ENCODE peak calls at places on chromosomes 1 and 21, in six cellular contexts. N, E, Q, M, R and W are unnamed samples.

GRCh38 chr1:155320661-155321576 is at the start of gene RUSC1:
- DNase-seq in N (peak), M (peak), E (peak), Q (no peak), R (peak), W (no peak)

GRCh38 chr1:220747426-220748090 is 564 bp upstream of the MTARC2 start:
- DNase-seq in M (no peak), R (no peak), E (no peak), Q (no peak), N (no peak), W (no peak)

GRCh38 chr1:61318319-61319125 is 236.2 kb downstream of the NFIA start:
- DNase-seq in M (peak), Q (peak), R (peak), N (peak), E (peak), W (peak)

GRCh38 chr1:78840447-78841251 is 165.9 kb downstream of the ADGRL4 start:
- DNase-seq in N (peak), Q (peak), R (peak), E (no peak), M (no peak), W (no peak)

GRCh38 chr1:152745289-152745704 is 12.5 kb upstream of the KPRP start:
- DNase-seq in Q (no peak), M (no peak), E (no peak), R (no peak), N (peak), W (no peak)

GRCh38 chr1:196997428-196997827 is 20.1 kb downstream of the CFHR5 start:
- DNase-seq in Q (no peak), M (no peak), R (peak), N (peak), E (no peak), W (no peak)

GRCh38 chr1:28811766-28812668 is at the start of gene OPRD1:
- DNase-seq in N (no peak), Q (no peak), M (no peak), E (peak), R (no peak), W (no peak)

GRCh38 chr1:192066202-192066601 is 92.1 kb upstream of the RGS18 start:
- DNase-seq in Q (no peak), M (no peak), N (no peak), R (no peak), E (no peak), W (no peak)

GRCh38 chr21:31222142-31222541 is 121.9 kb downstream of the TIAM1 start:
- DNase-seq in N (peak), R (peak), E (no peak), Q (peak), M (no peak), W (no peak)

GRCh38 chr1:111556318-111557037 is 53.0 kb upstream of the ADORA3 start:
- DNase-seq in N (no peak), R (no peak), Q (no peak), M (no peak), E (no peak), W (no peak)

GRCh38 chr1:39409055-39409816 is 82.2 kb upstream of the BMP8A start:
- DNase-seq in Q (no peak), N (peak), R (peak), M (peak), E (no peak), W (no peak)

GRCh38 chr1:236516929-236517704 is 6.7 kb upstream of the LGALS8 start:
- DNase-seq in R (peak), N (peak), M (no peak), E (no peak), Q (peak), W (no peak)

GRCh38 chr1:8739377-8739776 is 78.1 kb downstream of the RERE start:
- DNase-seq in M (no peak), N (no peak), R (no peak), E (no peak), Q (no peak), W (no peak)
- TF ChIP-seq CTCF in M (no peak), N (no peak), R (peak), E (no peak), Q (no peak), W (peak)

DNA sequence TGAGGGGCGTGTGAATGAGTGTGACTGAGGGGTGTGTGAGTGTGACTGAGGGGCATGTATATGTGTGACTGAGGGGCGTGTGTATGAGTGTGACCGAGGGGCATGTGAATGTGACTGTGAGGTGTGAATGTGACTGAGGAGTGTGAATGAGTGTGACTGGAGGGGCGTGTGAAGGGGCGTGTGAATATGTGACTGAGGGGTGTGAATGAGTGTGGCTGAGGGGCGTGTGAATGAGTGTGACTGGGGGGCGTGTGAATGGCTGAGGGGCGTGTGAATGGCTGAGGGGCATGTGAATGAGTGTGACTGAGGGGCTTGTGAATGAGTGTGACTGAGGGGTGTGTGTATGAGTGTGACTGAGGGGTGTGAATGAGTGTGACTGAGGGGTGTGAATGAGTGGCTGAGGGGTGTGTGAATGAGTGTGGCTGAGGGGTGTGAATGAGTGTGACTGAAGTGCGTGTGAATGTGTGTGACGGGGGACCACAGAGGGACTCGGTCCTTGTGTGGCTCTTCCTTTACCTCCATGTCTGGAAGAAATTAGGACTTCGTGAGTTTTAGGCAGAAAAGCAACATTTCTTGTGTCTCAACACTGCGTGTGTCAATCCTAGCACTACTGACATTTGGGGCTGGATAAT is 105.8 kb downstream of the GLIS1 start:
- DNase-seq in E (no peak), N (no peak), R (no peak), M (no peak), Q (no peak), W (no peak)
- H3K4me3 ChIP-seq in E (no peak), N (no peak), R (no peak), M (no peak), Q (no peak), W (no peak)

GRCh38 chr1:41354956-41355355 is 6.3 kb upstream of the FOXO6 start:
- DNase-seq in E (no peak), R (no peak), N (no peak), Q (no peak), M (no peak), W (no peak)
- TF ChIP-seq CTCF in E (no peak), R (no peak), N (no peak), Q (no peak), M (no peak), W (no peak)

DNA sequence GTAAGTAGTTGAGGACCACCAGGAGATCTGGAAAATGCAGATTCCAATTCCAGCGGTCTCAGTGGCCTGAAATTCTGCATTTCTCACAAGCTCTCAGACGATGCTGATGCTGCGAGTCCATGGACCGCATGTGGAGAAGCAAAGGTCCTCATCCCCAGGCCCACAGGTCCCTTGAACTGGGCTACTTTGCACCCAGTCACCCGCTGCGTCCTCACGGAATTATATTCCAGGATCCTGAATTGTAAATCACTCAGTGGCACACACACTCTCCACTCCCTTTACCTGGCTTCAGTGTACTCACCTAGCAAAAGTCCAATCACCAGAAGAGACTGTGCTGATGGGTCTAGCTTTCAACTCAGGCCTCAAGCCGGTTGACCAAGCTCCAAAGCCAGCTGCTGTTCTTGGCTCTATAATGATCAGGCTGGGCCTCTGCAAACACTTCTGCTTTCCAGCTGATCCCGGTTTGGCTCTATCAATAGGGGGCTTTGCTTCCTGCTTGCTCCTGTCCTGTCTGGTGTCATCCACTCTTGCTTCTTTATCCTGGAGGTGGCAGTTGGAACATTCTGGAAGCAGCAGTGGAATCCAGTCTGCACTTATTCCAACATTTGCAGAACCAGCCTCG is 904 bp upstream of the RPL22 start:
- DNase-seq in Q (no peak), E (no peak), M (no peak), R (no peak), N (no peak), W (no peak)
- H3K4me3 ChIP-seq in Q (peak), E (peak), M (no peak), R (peak), N (peak), W (peak)

DNA sequence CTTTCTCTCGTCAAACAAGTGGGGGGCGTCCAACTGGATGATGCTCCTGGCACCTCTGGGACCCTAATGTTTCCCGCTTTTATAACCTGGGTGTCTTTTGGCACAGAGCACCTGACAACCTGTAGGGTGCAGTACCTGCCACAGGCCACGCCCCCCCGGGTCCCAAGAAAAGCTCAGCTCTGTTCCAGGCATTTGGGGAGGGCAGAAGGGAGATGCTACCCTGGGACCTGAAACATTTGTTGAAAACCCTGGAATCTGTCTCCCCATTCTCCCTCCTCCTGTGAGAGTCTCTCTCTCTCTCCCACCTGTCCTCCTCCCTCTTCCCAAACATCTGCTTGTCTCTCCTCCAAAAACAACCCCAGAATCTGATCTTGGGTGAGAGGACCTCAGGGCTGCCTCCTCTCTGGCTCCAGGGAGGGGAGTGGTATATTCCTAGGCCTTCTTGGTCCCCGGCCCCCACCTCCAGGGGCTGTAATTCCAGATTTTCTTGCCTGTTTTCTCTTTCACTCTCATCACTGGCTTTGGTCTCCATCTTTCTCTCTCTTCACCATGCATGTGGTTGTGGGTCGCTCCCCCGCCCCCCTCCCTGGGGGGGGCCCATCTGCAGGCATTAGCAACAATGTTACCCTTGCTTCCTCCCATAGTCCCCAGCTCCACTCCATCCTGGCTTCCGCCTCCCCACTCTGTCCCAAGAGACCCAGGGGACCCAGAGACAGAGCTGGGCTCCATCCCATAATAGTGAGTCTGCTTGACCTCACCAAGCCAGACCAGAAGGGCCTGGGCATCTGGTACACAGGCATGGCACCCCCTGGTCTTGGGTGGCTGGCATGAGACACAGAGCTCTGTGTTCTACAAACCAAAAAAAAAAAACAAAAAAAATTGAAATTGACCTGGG is 4.1 kb downstream of the AHDC1 start:
- DNase-seq in N (no peak), R (no peak), M (no peak), Q (no peak), E (no peak), W (no peak)
- TF ChIP-seq CTCF in N (no peak), R (no peak), M (no peak), Q (no peak), E (no peak), W (no peak)

DNA sequence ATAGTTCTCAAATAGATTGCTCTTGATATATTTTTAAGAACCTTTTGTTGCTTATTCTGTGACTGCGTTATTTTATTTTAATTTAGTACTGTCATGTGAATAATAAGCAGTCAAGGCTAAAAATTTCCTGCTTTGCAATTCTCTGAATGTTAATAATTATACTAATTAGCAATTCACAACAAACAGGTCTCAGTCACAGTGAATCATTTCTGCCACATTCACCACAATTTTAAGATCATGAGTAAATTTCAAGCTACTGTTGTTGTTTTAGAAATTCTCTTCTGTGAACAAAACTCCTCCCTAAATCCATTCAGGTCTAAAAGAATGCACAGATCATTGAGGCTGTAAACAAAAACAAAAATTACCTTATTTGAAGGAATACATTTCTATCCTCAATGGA is 339.6 kb upstream of the DPYD start:
- DNase-seq in E (no peak), R (no peak), Q (no peak), M (no peak), N (no peak), W (no peak)
- H3K4me3 ChIP-seq in E (no peak), R (no peak), Q (no peak), M (no peak), N (no peak), W (no peak)

DNA sequence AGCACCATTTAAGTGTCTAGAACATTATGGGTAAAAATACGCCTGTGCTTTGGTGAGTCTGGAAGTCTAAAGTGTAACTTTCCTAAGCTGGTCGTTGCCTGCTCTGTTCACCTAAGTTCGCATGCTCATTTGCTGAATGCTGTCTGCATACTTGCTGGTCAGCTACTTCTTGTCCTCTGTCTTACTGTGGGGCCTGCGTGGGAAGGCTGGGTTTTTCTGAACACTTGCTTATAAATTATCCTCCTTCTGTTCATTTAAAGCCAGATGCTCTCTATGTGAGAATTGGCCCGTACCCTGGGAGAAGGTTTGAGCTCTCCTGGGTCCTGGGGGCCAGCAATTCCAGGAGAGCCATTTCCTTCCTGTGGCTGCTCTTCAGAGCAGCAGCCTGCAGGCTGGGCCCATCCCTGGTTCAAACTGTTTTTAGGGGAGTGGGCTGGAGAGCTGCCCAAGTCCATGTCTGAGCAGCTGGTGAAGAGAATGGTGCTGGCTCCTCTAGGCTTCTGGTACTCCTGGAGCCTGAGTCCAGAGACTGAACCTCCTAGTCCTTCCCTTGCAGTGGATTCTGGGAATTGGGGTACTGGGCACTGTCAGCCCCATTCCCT is 75.7 kb downstream of the GALNT2 start:
- DNase-seq in N (no peak), R (no peak), Q (no peak), M (no peak), E (no peak), W (no peak)
- TF ChIP-seq CTCF in N (no peak), R (no peak), Q (no peak), M (no peak), E (no peak), W (no peak)

GRCh38 chr1:117735045-117735992 is 129.5 kb downstream of the TENT5C start:
- DNase-seq in N (peak), Q (peak), M (no peak), E (no peak), R (peak), W (no peak)
- H3K4me3 ChIP-seq in N (peak), Q (no peak), M (no peak), E (peak), R (peak), W (no peak)